ENCODE peak calls at places on chromosomes 12 and 14, in seven cellular contexts. I is activated naive CD8-positive, alpha-beta T cell treated with anti-CD3 and anti-CD28 coated beads for 36 hours; J is kidney tubule cell; P is esophagus squamous epithelium; B is activated CD4-positive, alpha-beta T cell treated with anti-CD3 and anti-CD28 coated beads for 1 hour; T is HEK293T; L is transverse colon. Y is an unnamed sample.

GRCh38 chr12:3438401-3438800 is 52.6 kb upstream of the PRMT8 start:
- DNase-seq in I (no peak), P (no peak), T (no peak), J (no peak), L (no peak), B (no peak), Y (no peak)

GRCh38 chr12:28489256-28489655 is 299.0 kb downstream of the CCDC91 start:
- DNase-seq in J (no peak), I (no peak), L (no peak), B (no peak), T (no peak), P (no peak), Y (no peak)

GRCh38 chr12:126369487-126370463 is 1304.5 kb downstream of the AACS start:
- DNase-seq in B (no peak), P (no peak), T (no peak), I (no peak), L (no peak), J (peak), Y (no peak)

GRCh38 chr12:59654061-59654460 is 58.2 kb downstream of the SLC16A7 start:
- DNase-seq in I (no peak), J (no peak), T (no peak), P (no peak), L (no peak), B (no peak), Y (no peak)

GRCh38 chr14:38405851-38406630 is 150.1 kb upstream of the CLEC14A start:
- DNase-seq in T (peak), P (no peak), B (no peak), L (no peak), J (no peak), I (no peak), Y (no peak)

GRCh38 chr12:1939316-1939715 is 20.9 kb upstream of the CACNA2D4 start:
- DNase-seq in P (no peak), J (no peak), I (no peak), B (no peak), L (no peak), T (no peak), Y (no peak)

GRCh38 chr14:100015251-100015655 is 50.0 kb upstream of the EVL start:
- DNase-seq in B (no peak), L (no peak), I (no peak), T (no peak), P (no peak), J (peak), Y (no peak)

GRCh38 chr14:59845245-59845644 is 25.3 kb downstream of the RTN1 start:
- DNase-seq in I (no peak), T (no peak), P (no peak), L (no peak), B (no peak), J (no peak), Y (no peak)

GRCh38 chr12:44159870-44160269 is 324.0 kb downstream of the TMEM117 start:
- DNase-seq in T (no peak), L (no peak), P (no peak), I (no peak), J (no peak), B (no peak), Y (no peak)

GRCh38 chr14:36502558-36503508 is 17.2 kb downstream of the NKX2-1 start:
- DNase-seq in P (no peak), I (no peak), L (no peak), T (no peak), J (no peak), B (no peak), Y (no peak)

GRCh38 chr12:29216266-29216665 is 67.2 kb downstream of the FAR2 start:
- DNase-seq in T (no peak), B (no peak), J (no peak), P (no peak), L (no peak), I (no peak), Y (no peak)

GRCh38 chr14:64774272-64774671 is 70.0 kb downstream of the PLEKHG3 start:
- DNase-seq in J (no peak), B (no peak), P (no peak), L (no peak), T (no peak), I (no peak), Y (no peak)

GRCh38 chr14:104425763-104426691 is 153.5 kb upstream of the C14orf180 start:
- DNase-seq in B (no peak), L (no peak), P (no peak), J (no peak), I (no peak), T (no peak), Y (no peak)

GRCh38 chr14:77988096-77988870 is 181.9 kb upstream of the NRXN3 start:
- DNase-seq in B (no peak), I (no peak), J (peak), P (no peak), T (no peak), L (no peak), Y (no peak)

GRCh38 chr14:20631023-20631820 is 10.3 kb downstream of the OR6S1 start:
- DNase-seq in P (no peak), B (no peak), J (peak), I (peak), T (peak), L (peak), Y (no peak)

GRCh38 chr12:80183939-80184338 is 84.6 kb downstream of the OTOGL start:
- DNase-seq in J (no peak), P (no peak), L (no peak), B (no peak), T (no peak), I (no peak), Y (no peak)

GRCh38 chr12:29241821-29242591 is 92.9 kb downstream of the FAR2 start:
- DNase-seq in J (peak), T (peak), I (no peak), P (no peak), L (peak), B (no peak), Y (no peak)

GRCh38 chr12:58387199-58387598 is 445.8 kb downstream of the ATP23 start:
- DNase-seq in I (no peak), J (peak), P (no peak), T (no peak), L (no peak), B (no peak), Y (no peak)

GRCh38 chr12:119989619-119990381 is 764 bp downstream of the BICDL1 start:
- DNase-seq in L (peak), J (peak), P (no peak), T (peak), I (peak), B (peak), Y (peak)

GRCh38 chr12:51115516-51115915 is 32.1 kb upstream of the CSRNP2 start:
- DNase-seq in L (no peak), B (no peak), T (no peak), J (no peak), I (no peak), P (no peak), Y (no peak)

GRCh38 chr14:61927521-61927920 is 165.3 kb downstream of the SNAPC1 start:
- DNase-seq in P (no peak), L (no peak), B (no peak), I (no peak), J (peak), T (no peak), Y (no peak)

GRCh38 chr12:64039285-64039871 is 182.7 kb downstream of the KICS2 start:
- DNase-seq in B (no peak), J (peak), P (no peak), T (no peak), I (no peak), L (peak), Y (no peak)

GRCh38 chr14:105064721-105065143 is 498 bp downstream of the GPR132 start:
- DNase-seq in P (no peak), L (peak), I (peak), B (no peak), J (peak), T (no peak), Y (no peak)

GRCh38 chr12:93805736-93806141 is 128.6 kb downstream of the CRADD start:
- DNase-seq in B (no peak), T (no peak), J (peak), I (no peak), L (no peak), P (no peak), Y (no peak)

GRCh38 chr14:80584638-80585505 is 356.7 kb downstream of the CEP128 start:
- DNase-seq in J (peak), T (no peak), P (no peak), L (no peak), B (no peak), I (no peak), Y (no peak)

GRCh38 chr12:78746001-78746400 is 118.6 kb upstream of the SYT1 start:
- DNase-seq in T (no peak), I (no peak), B (no peak), L (no peak), J (no peak), P (no peak), Y (no peak)

GRCh38 chr12:69925291-69925690 is 100.3 kb downstream of the MYRFL start:
- DNase-seq in J (no peak), I (no peak), L (no peak), P (no peak), T (no peak), B (no peak), Y (no peak)

GRCh38 chr12:25017336-25017735 is 68.4 kb upstream of the BCAT1 start:
- DNase-seq in I (no peak), J (no peak), P (no peak), L (no peak), T (no peak), B (no peak), Y (no peak)

GRCh38 chr14:101780887-101781239 is 19.4 kb downstream of the PPP2R5C start:
- DNase-seq in J (peak), B (no peak), T (no peak), L (peak), I (peak), P (no peak), Y (no peak)

GRCh38 chr12:29310899-29311298 is 70.1 kb downstream of the ERGIC2 start:
- DNase-seq in I (no peak), B (no peak), J (no peak), P (no peak), L (no peak), T (no peak), Y (no peak)

GRCh38 chr12:66247741-66248140 is 54.6 kb upstream of the HELB start:
- DNase-seq in J (no peak), B (no peak), L (no peak), I (no peak), P (no peak), T (no peak), Y (no peak)

GRCh38 chr14:22531451-22532344 is 57.3 kb downstream of the DAD1 start:
- DNase-seq in L (no peak), B (no peak), T (no peak), I (peak), P (no peak), J (no peak), Y (no peak)

GRCh38 chr12:57552692-57553321 is 3.0 kb downstream of the KIF5A start:
- DNase-seq in P (no peak), L (no peak), J (peak), I (no peak), B (no peak), T (no peak), Y (no peak)

GRCh38 chr14:92613008-92613658 is 99.6 kb downstream of the RIN3 start:
- DNase-seq in I (peak), J (peak), B (peak), T (peak), L (peak), P (no peak), Y (peak)

GRCh38 chr12:72281145-72281544 is 9.0 kb downstream of the TRHDE start:
- DNase-seq in J (peak), T (no peak), P (no peak), B (no peak), I (no peak), L (no peak), Y (no peak)

GRCh38 chr14:54562334-54562733 is 4.6 kb upstream of the SAMD4A start:
- DNase-seq in B (no peak), L (no peak), P (no peak), I (no peak), T (no peak), J (peak), Y (no peak)

GRCh38 chr14:41830679-41831078 is 224.0 kb downstream of the LRFN5 start:
- DNase-seq in J (no peak), I (no peak), L (no peak), B (no peak), T (peak), P (no peak), Y (no peak)